ENCODE peak calls at places on chromosomes 4 and X, in ten cellular contexts. K is MCF 10A; U is CD4-positive, alpha-beta T cell; T is AG09319; J is osteocyte; Q is cardiac muscle cell; Y is epithelial cell of proximal tubule; O is glutamatergic neuron; M is GM13976; F is WTC11. A is an unnamed sample.

GRCh38 chrX:44451056-44451455 is 91.6 kb downstream of the FUNDC1 start:
- DNase-seq in J (no peak), F (no peak), T (no peak), M (no peak), Q (no peak), Y (no peak), K (no peak), U (no peak), O (no peak), A (no peak)

GRCh38 chr4:112916868-112917267 is 132.6 kb upstream of the ANK2 start:
- DNase-seq in Q (no peak), O (no peak), K (no peak), F (no peak), J (no peak), U (no peak), Y (no peak), M (no peak), T (no peak), A (no peak)

GRCh38 chr4:4872148-4872903 is 12.9 kb downstream of the MSX1 start:
- DNase-seq in Y (no peak), Q (peak), M (no peak), K (no peak), J (no peak), F (peak), T (no peak), U (no peak), O (peak), A (no peak)

GRCh38 chr4:34108456-34108855 is 2135.9 kb downstream of the ARAP2 start:
- DNase-seq in J (no peak), O (peak), U (no peak), T (no peak), Q (no peak), M (no peak), Y (no peak), F (no peak), K (no peak), A (no peak)

GRCh38 chrX:63561425-63561824 is 210.3 kb upstream of the SPIN4 start:
- DNase-seq in Y (peak), Q (peak), T (no peak), O (no peak), J (no peak), F (no peak), U (no peak), M (no peak), K (peak), A (no peak)

GRCh38 chr4:168162604-168163003 is 70.3 kb downstream of the ANXA10 start:
- DNase-seq in Q (no peak), U (no peak), O (no peak), M (no peak), K (no peak), F (no peak), Y (no peak), T (no peak), J (no peak), A (no peak)

GRCh38 chrX:106615041-106615440 is 3.3 kb downstream of the RADX start:
- DNase-seq in J (no peak), Y (no peak), T (no peak), O (no peak), K (no peak), F (no peak), Q (no peak), U (no peak), M (no peak), A (no peak)

GRCh38 chr4:100069207-100069606 is 119.1 kb upstream of the H2AZ1 start:
- DNase-seq in T (no peak), J (no peak), K (no peak), F (no peak), Y (no peak), Q (no peak), O (no peak), M (no peak), U (no peak), A (no peak)

GRCh38 chr4:38675167-38676121 is 11.4 kb downstream of the KLF3 start:
- DNase-seq in Q (peak), Y (peak), O (peak), T (no peak), K (peak), F (peak), M (peak), U (peak), J (peak), A (peak)

GRCh38 chrX:43313035-43313434 is 343.1 kb upstream of the MAOA start:
- DNase-seq in F (no peak), O (no peak), U (no peak), M (no peak), K (peak), J (no peak), T (no peak), Y (no peak), Q (no peak), A (no peak)

GRCh38 chrX:104482757-104483156 is 83.2 kb upstream of the IL1RAPL2 start:
- DNase-seq in K (peak), M (no peak), J (no peak), U (no peak), Y (no peak), Q (no peak), T (no peak), F (no peak), O (no peak), A (no peak)

GRCh38 chrX:13868481-13869040 is 51.7 kb upstream of the GPM6B start:
- DNase-seq in Q (no peak), F (no peak), M (no peak), T (no peak), J (no peak), Y (no peak), K (peak), O (no peak), U (no peak), A (no peak)

GRCh38 chr4:165537028-165537648 is 158.3 kb downstream of the CPE start:
- DNase-seq in M (peak), F (no peak), Y (no peak), O (no peak), Q (peak), J (no peak), U (no peak), K (peak), T (peak), A (peak)

GRCh38 chr4:41050116-41050515 is 164.2 kb downstream of the APBB2 start:
- DNase-seq in M (no peak), K (no peak), T (no peak), O (no peak), J (no peak), Y (no peak), Q (no peak), U (no peak), F (no peak), A (no peak)

GRCh38 chr4:140724780-140725179 is 31.4 kb downstream of the TBC1D9 start:
- DNase-seq in T (no peak), O (no peak), Q (no peak), J (no peak), M (no peak), F (no peak), U (no peak), K (peak), Y (no peak), A (no peak)
- TF ChIP-seq CTCF in T (no peak), O (no peak), Q (no peak), J (no peak), M (no peak), F (no peak), U (no peak), K (no peak), Y (no peak), A (no peak)

DNA sequence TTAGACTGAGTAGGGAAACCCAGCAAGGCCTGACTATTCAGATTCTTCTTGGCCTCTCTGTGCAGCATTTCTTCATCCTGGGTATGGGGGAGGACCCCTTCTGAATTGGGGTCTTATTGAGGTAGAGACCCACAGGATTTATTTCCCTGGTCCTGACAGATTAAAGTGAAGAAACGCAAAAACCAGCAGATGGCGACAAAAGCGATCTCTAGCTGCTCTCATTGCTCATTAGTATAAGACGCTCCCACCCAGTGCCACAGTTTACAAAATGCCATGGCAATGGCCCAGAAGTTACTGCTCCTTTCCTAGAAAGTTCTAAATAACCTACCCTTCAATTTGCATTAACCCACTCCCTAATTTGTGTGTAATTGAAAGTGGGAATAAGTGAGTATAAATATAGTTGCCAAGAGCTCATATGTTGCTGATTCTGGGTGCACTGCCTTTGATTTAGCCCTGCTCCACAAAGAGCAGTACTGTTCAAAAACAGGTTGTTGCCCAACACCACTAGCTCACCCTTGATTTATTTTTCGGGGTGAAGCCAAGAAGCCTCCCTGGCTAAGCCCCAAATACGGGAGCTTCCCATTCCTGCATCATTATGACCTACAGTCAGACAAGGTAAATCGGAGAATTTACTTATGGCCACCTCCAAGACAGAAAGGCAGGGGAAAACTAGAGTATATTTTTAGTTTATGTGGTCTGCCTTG is 3.7 kb upstream of the BEX4 start:
- DNase-seq in Q (peak), O (peak), U (peak), Y (no peak), J (no peak), K (peak), F (peak), T (no peak), M (peak), A (peak)
- TF ChIP-seq CTCF in Q (peak), O (no peak), U (peak), Y (peak), J (peak), K (peak), F (peak), T (peak), M (peak), A (peak)

GRCh38 chr4:110508827-110509446 is 33.0 kb downstream of the ENPEP start:
- DNase-seq in T (no peak), Y (no peak), K (peak), O (no peak), M (peak), F (no peak), U (no peak), Q (peak), J (no peak), A (no peak)
- TF ChIP-seq CTCF in T (peak), Y (peak), K (peak), O (peak), M (peak), F (no peak), U (no peak), Q (peak), J (peak), A (peak)

GRCh38 chrX:23637187-23637586 is 30.1 kb upstream of the PRDX4 start:
- DNase-seq in U (no peak), O (no peak), F (no peak), Q (no peak), K (no peak), J (no peak), Y (no peak), M (peak), T (no peak), A (peak)

GRCh38 chrX:23631136-23631535 is 36.2 kb upstream of the PRDX4 start:
- DNase-seq in O (no peak), Y (no peak), M (no peak), J (no peak), K (no peak), U (no peak), T (no peak), Q (no peak), F (no peak), A (no peak)

DNA sequence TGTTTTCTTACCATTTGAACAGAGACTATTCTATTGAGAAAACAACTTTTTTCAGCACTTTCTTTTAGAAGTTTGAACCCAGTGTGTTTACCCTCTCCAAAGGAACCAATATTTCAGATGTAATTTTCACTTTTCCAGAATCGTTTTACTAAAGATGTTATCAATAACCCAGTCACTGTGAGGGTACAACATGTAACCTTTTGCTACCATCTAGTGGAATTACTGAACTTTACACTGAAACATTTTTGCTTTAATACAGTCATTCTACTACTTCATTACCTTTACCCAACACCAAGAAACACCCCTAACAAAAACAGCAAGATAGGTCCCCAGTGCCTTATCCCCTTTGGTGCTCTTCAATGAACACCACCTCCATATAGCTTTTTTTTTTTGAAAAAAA is 33.1 kb upstream of the PRDX4 start:
- DNase-seq in O (no peak), Y (no peak), F (no peak), T (no peak), J (no peak), K (peak), Q (no peak), M (peak), U (no peak), A (no peak)
- TF ChIP-seq CTCF in O (no peak), Y (peak), F (no peak), T (no peak), J (peak), K (peak), Q (peak), M (no peak), U (no peak), A (peak)

DNA sequence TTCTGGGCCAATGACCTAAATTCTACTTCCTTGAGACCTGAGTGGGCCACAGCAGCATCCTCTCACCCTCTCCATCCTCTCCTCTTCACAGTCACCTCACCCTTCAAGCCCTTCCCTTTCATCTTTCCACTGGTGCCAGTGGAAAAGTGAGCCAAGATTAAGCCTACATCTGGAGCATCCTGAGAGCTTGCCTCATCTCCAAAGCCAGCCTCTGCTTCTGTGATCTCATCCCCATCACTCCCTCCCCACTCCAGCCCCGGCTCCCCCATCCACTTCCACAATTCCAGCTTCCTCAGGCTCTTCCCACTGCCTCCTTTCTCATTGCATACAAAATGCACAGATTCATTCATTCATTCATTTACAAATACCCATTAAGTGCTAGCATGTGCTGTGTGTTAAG is 10.1 kb upstream of the RASL11B start:
- DNase-seq in K (no peak), T (no peak), M (no peak), Q (no peak), Y (no peak), J (no peak), U (no peak), F (no peak), O (no peak), A (no peak)
- TF ChIP-seq CTCF in K (no peak), T (no peak), M (no peak), Q (no peak), Y (no peak), J (no peak), U (no peak), F (no peak), O (no peak), A (no peak)

DNA sequence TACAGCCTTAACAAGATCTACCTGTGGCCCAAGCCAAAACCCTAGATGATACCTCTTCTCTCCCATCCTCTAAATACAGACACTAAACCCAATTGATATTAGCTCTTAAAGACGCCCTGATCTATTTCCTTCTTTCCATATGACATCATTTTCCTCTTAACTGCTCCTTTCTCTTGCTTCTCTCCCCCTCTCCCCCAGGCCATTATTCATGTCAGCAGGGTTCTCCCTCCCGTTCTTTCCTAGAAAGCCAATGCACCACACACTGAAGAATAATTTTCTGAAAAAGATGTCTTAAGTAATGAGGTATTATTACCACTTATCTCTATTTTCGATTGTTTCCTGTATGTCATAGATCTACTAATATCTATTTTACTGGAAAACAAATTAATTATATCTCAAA is 9.7 kb upstream of the ING2 start:
- DNase-seq in O (no peak), F (no peak), T (no peak), Y (no peak), Q (no peak), U (no peak), K (no peak), M (no peak), J (no peak), A (no peak)
- TF ChIP-seq CTCF in O (no peak), F (no peak), T (no peak), Y (no peak), Q (no peak), U (no peak), K (no peak), M (no peak), J (no peak), A (no peak)

GRCh38 chr4:24686866-24687672 is 102.7 kb upstream of the DHX15 start:
- DNase-seq in F (peak), K (peak), Q (peak), M (no peak), U (no peak), Y (no peak), T (no peak), O (peak), J (no peak), A (no peak)
- TF ChIP-seq CTCF in F (peak), K (peak), Q (peak), M (peak), U (no peak), Y (peak), T (no peak), O (peak), J (peak), A (peak)